ENCODE peak calls at places on chromosomes 5 and 9, in nine cellular contexts. E is progenitor cell of endocrine pancreas; N is D721Med; A is stimulated activated naive CD4-positive, alpha-beta T cell; R is stimulated activated CD4-positive, alpha-beta T cell treated with anti-CD3 and anti-CD28 coated beads, Interleukin-15, amount 100 ng/mL, for 48 hours; F is pancreas; O is GM12865; I is GM20000; P is cardiac fibroblast. J is an unnamed sample.

GRCh38 chr9:135479469-135480052 is at the start of gene PPP1R26:
- DNase-seq in E (peak; percentile 25), N (no peak), O (no peak), P (no peak), R (no peak), F (no peak), I (peak; percentile 61), A (no peak), J (peak; percentile 10)

GRCh38 chr5:103624035-103624461 is 61.5 kb upstream of the NUDT12 start:
- DNase-seq in N (no peak), I (no peak), F (no peak), P (peak; percentile 91), E (no peak), R (no peak), O (no peak), A (no peak), J (no peak)

GRCh38 chr9:127159949-127160610 is 37.6 kb upstream of the ANGPTL2 start:
- DNase-seq in A (no peak), N (no peak), P (no peak), O (no peak), I (no peak), R (no peak), F (no peak), E (no peak), J (no peak)

GRCh38 chr9:114049453-114050225 is 28.5 kb downstream of the AMBP start:
- DNase-seq in P (no peak), I (no peak), R (no peak), N (no peak), F (no peak), E (no peak), A (no peak), O (no peak), J (no peak)

GRCh38 chr9:6907772-6908381 is 150.1 kb downstream of the KDM4C start:
- DNase-seq in R (no peak), E (no peak), O (peak; percentile 26), F (no peak), N (no peak), P (peak; percentile 61), A (no peak), I (no peak), J (peak; percentile 36)

GRCh38 chr5:171630047-171630669 is 155.5 kb upstream of the SMIM23 start:
- DNase-seq in A (no peak), O (no peak), F (no peak), N (no peak), P (peak; percentile 50), R (no peak), I (no peak), E (peak; percentile 46), J (no peak)

GRCh38 chr9:129557192-129558036 is 63.5 kb downstream of the C9orf50 start:
- DNase-seq in O (no peak), R (no peak), A (no peak), F (peak; percentile 82), E (peak; percentile 72), N (no peak), I (no peak), P (peak; percentile 36), J (no peak)

GRCh38 chr5:56375011-56375410 is 141.9 kb upstream of the ANKRD55 start:
- DNase-seq in E (no peak), O (no peak), A (no peak), R (no peak), F (no peak), I (no peak), N (no peak), P (no peak), J (no peak)

GRCh38 chr5:36703245-36703860 is 96.9 kb downstream of the SLC1A3 start:
- DNase-seq in N (no peak), O (no peak), R (no peak), F (no peak), A (no peak), P (peak; percentile 72), E (no peak), I (no peak), J (no peak)

GRCh38 chr5:96706433-96707111 is 44.4 kb downstream of the CAST start:
- DNase-seq in F (no peak), O (peak; percentile 9), N (no peak), R (no peak), I (no peak), P (no peak), E (no peak), A (no peak), J (no peak)